ENCODE peak calls at places on chromosome 17, in four cellular contexts. One of them, this sample, is unnamed.

GRCh38 chr17:44219636-44220210 is at the start of gene UBTF:
- DNase-seq in GM12878: no peak
- DNase-seq in WTC11: peak; percentile 72
- DNase-seq in SK-N-SH: peak; percentile 81
- DNase-seq in this sample: peak; percentile 71

GRCh38 chr17:81428121-81428515 is 32.9 kb downstream of the BAHCC1 start:
- DNase-seq in GM12878: no peak
- DNase-seq in WTC11: no peak
- DNase-seq in SK-N-SH: peak; percentile 88
- DNase-seq in this sample: no peak

GRCh38 chr17:28646039-28646754 is 1.2 kb upstream of the BLTP2 start:
- DNase-seq in GM12878: no peak
- DNase-seq in WTC11: no peak
- DNase-seq in SK-N-SH: no peak
- DNase-seq in this sample: no peak

GRCh38 chr17:56616239-56616638 is 22.7 kb downstream of the NOG start:
- DNase-seq in GM12878: no peak
- DNase-seq in WTC11: no peak
- DNase-seq in SK-N-SH: no peak
- DNase-seq in this sample: no peak

GRCh38 chr17:55157165-55157564 is 107.6 kb upstream of the HLF start:
- DNase-seq in GM12878: no peak
- DNase-seq in WTC11: no peak
- DNase-seq in SK-N-SH: no peak
- DNase-seq in this sample: no peak

GRCh38 chr17:50601789-50602375 is 32.8 kb upstream of the ABCC3 start:
- DNase-seq in GM12878: no peak
- DNase-seq in WTC11: no peak
- DNase-seq in SK-N-SH: peak; percentile 89
- DNase-seq in this sample: no peak

GRCh38 chr17:151886-152859 is 14.8 kb downstream of the SCGB1C2 start:
- DNase-seq in GM12878: no peak
- DNase-seq in WTC11: no peak
- DNase-seq in SK-N-SH: no peak
- DNase-seq in this sample: no peak

GRCh38 chr17:65503557-65503956 is 57.9 kb downstream of the AXIN2 start:
- DNase-seq in GM12878: no peak
- DNase-seq in WTC11: no peak
- DNase-seq in SK-N-SH: no peak
- DNase-seq in this sample: no peak

GRCh38 chr17:69761011-69761410 is 314.0 kb upstream of the KCNJ16 start:
- DNase-seq in GM12878: no peak
- DNase-seq in WTC11: no peak
- DNase-seq in SK-N-SH: no peak
- DNase-seq in this sample: no peak

GRCh38 chr17:35716173-35716572 is 15.3 kb upstream of the RASL10B start:
- DNase-seq in GM12878: no peak
- DNase-seq in WTC11: no peak
- DNase-seq in SK-N-SH: no peak
- DNase-seq in this sample: no peak

GRCh38 chr17:35709874-35710273 is 21.6 kb upstream of the RASL10B start:
- DNase-seq in GM12878: no peak
- DNase-seq in WTC11: no peak
- DNase-seq in SK-N-SH: no peak
- DNase-seq in this sample: no peak

GRCh38 chr17:35715416-35715815 is 16.0 kb upstream of the RASL10B start:
- DNase-seq in GM12878: no peak
- DNase-seq in WTC11: no peak
- DNase-seq in SK-N-SH: no peak
- DNase-seq in this sample: no peak

GRCh38 chr17:35714988-35715387 is 16.5 kb upstream of the RASL10B start:
- DNase-seq in GM12878: no peak
- DNase-seq in WTC11: no peak
- DNase-seq in SK-N-SH: no peak
- DNase-seq in this sample: no peak

DNA sequence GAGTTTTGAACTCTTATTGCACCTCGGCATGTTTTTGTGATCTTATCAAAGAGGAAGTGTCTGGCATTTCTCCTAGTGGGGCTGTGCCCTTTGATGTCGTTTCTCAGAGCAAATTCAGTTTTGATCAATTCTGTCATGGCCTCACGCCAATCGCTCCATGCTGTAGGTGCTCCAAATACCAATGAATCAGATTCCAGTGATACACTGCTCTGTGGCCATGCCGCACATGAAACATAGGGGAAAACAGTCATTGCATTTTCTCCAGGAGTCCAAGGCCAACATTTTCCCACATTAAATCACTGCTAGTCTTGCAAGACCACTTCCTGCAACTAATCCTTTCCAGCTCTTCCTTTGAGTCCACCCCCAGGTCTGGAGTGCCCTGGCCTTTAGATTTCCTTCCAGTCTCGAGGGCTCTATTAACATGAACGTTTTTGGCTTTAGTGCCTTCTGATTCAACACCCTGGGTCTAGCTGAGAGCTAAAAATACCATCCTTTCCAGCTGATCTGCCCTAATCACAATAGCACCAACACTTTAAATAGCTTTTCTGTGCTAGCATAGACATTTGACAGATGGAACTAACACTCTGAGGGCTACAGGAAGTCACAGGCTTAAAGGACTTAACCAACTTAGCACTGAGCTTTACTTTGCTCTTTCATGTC is 18.2 kb upstream of the RASL10B start:
- DNase-seq in GM12878: no peak
- DNase-seq in WTC11: no peak
- DNase-seq in SK-N-SH: peak; percentile 39
- DNase-seq in this sample: no peak
- TF ChIP-seq USF1 in GM12878: no peak
- TF ChIP-seq USF1 in WTC11: no peak
- TF ChIP-seq USF1 in SK-N-SH: no peak
- TF ChIP-seq USF1 in this sample: no peak

GRCh38 chr17:31674717-31675349 is 184.2 kb downstream of the COPRS start:
- DNase-seq in GM12878: no peak
- DNase-seq in WTC11: no peak
- DNase-seq in SK-N-SH: no peak
- DNase-seq in this sample: no peak
- TF ChIP-seq USF1 in GM12878: no peak
- TF ChIP-seq USF1 in WTC11: no peak
- TF ChIP-seq USF1 in SK-N-SH: no peak
- TF ChIP-seq USF1 in this sample: no peak

DNA sequence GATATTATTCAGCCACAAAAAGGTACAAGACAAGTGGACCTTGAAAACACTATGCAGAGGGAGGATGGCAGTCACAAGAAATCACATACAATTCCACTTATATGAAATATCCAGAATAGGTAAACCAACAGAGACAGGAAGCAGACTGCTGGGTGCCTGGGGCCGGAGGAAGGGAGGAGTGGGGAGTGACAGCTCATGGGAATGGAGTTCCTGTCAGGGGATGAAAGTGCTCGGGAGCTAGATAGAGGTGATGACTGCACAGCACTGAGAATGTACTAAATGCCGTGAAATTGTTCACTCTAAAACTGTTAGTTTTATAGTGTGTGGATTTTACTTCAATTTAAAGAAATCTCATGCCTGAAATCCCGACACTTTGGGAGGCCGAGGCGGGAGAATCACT is 74.2 kb upstream of the MED9 start:
- DNase-seq in GM12878: no peak
- DNase-seq in WTC11: no peak
- DNase-seq in SK-N-SH: no peak
- DNase-seq in this sample: no peak
- TF ChIP-seq USF1 in GM12878: no peak
- TF ChIP-seq USF1 in WTC11: no peak
- TF ChIP-seq USF1 in SK-N-SH: no peak
- TF ChIP-seq USF1 in this sample: no peak

GRCh38 chr17:39110435-39111136 is 40.9 kb downstream of the PLXDC1 start:
- DNase-seq in GM12878: no peak
- DNase-seq in WTC11: no peak
- DNase-seq in SK-N-SH: peak; percentile 70
- DNase-seq in this sample: no peak
- TF ChIP-seq USF1 in GM12878: no peak
- TF ChIP-seq USF1 in WTC11: no peak
- TF ChIP-seq USF1 in SK-N-SH: no peak
- TF ChIP-seq USF1 in this sample: no peak

GRCh38 chr17:19005789-19006430 is 1.3 kb upstream of the FAM83G start:
- DNase-seq in GM12878: no peak
- DNase-seq in WTC11: no peak
- DNase-seq in SK-N-SH: no peak
- DNase-seq in this sample: no peak
- TF ChIP-seq USF1 in GM12878: no peak
- TF ChIP-seq USF1 in WTC11: no peak
- TF ChIP-seq USF1 in SK-N-SH: no peak
- TF ChIP-seq USF1 in this sample: no peak

GRCh38 chr17:35121315-35121714 is at the start of gene FNDC8:
- DNase-seq in GM12878: no peak
- DNase-seq in WTC11: no peak
- DNase-seq in SK-N-SH: no peak
- DNase-seq in this sample: no peak

GRCh38 chr17:35116845-35117244 is 2.8 kb downstream of the RAD51D start:
- DNase-seq in GM12878: no peak
- DNase-seq in WTC11: no peak
- DNase-seq in SK-N-SH: no peak
- DNase-seq in this sample: no peak

GRCh38 chr17:35117984-35118383 is 1.7 kb downstream of the RAD51D start:
- DNase-seq in GM12878: peak; percentile 45
- DNase-seq in WTC11: no peak
- DNase-seq in SK-N-SH: no peak
- DNase-seq in this sample: no peak

DNA sequence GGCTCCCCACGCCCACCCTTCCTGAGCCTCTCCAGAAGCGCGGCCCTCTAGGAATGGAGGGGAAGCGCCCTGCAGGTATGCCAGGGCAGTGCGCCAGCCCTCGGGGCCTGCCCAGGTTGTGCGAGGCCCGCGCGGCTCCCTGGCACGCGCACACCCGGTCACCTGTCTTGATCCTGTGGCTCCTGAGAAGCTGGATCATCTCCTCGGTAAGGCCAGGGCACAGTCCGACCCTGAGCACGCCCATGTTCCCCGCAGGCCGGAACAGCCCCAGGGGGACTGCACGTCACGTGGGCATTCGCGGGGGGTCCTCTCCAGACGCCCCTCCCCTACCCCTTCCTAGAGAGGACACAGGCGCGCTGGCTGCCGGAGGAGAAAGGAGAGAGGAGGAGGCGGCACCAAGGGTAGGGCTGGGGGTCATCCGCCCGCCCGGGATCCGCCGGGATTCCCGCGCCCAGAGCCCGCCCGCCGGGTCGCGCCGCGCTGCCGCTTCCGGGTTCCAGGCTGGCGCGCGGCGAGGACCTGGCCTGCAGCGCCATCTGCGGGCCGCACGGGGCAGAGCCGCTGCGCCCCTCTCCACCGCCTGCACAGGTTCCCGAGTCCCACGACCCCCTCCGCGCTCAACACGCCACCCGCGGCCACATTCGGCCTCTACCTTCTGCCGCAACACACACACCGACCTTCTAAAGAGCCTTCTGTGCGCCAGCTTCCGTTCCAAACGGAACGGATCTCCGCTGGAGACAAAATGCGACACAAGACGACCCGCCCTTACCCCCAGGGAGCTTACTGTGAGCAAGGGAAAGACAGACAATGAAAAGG is at the start of gene RAD51D:
- DNase-seq in GM12878: peak; percentile 33
- DNase-seq in WTC11: peak; percentile 82
- DNase-seq in SK-N-SH: peak; percentile 95
- DNase-seq in this sample: peak; percentile 92
- TF ChIP-seq USF1 in GM12878: peak; percentile 92
- TF ChIP-seq USF1 in WTC11: peak; percentile 96
- TF ChIP-seq USF1 in SK-N-SH: peak; percentile 92
- TF ChIP-seq USF1 in this sample: peak; percentile 90

GRCh38 chr17:11787074-11787473 is 188.8 kb downstream of the DNAH9 start:
- DNase-seq in GM12878: no peak
- DNase-seq in WTC11: no peak
- DNase-seq in SK-N-SH: no peak
- DNase-seq in this sample: no peak
- TF ChIP-seq USF1 in GM12878: no peak
- TF ChIP-seq USF1 in WTC11: no peak
- TF ChIP-seq USF1 in SK-N-SH: no peak
- TF ChIP-seq USF1 in this sample: no peak

DNA sequence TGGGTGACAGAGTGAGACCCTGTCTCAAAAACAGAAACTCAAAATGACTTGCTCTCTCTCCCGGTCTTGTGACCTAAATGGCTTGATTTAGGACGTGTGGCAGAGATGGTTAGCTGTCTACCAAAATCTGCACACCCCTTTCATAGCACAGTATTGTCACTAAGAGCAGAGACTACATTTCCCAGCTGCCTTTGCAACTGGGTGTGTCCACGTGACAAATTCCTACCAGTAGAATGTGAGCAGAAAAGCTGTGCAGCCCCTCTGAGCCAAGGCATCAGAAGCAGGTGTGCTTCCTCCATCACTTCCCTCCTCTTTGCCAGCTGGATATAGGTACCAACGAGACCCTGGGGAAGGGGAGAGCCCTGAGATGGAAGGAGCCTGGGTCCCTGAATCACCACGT is 25.5 kb downstream of the GPR142 start:
- DNase-seq in GM12878: no peak
- DNase-seq in WTC11: no peak
- DNase-seq in SK-N-SH: no peak
- DNase-seq in this sample: peak; percentile 18
- TF ChIP-seq USF1 in GM12878: peak; percentile 73
- TF ChIP-seq USF1 in WTC11: peak; percentile 93
- TF ChIP-seq USF1 in SK-N-SH: no peak
- TF ChIP-seq USF1 in this sample: peak; percentile 92

GRCh38 chr17:33120103-33120502 is 128.5 kb downstream of the SPACA3 start:
- DNase-seq in GM12878: no peak
- DNase-seq in WTC11: no peak
- DNase-seq in SK-N-SH: peak; percentile 27
- DNase-seq in this sample: no peak
- TF ChIP-seq USF1 in GM12878: no peak
- TF ChIP-seq USF1 in WTC11: no peak
- TF ChIP-seq USF1 in SK-N-SH: no peak
- TF ChIP-seq USF1 in this sample: no peak

This sample was measured in K562.